ENCODE peak calls at places on chromosomes 5 and 9, in ten cellular contexts. E, W, V, X, U, I, P, C, B and Q are unnamed samples.

GRCh38 chr9:121133104-121133816 is 58.5 kb downstream of the CNTRL start:
- DNase-seq in E (peak), W (no peak), V (peak), X (no peak), U (no peak), I (peak), P (no peak), C (no peak), B (no peak), Q (no peak)

GRCh38 chr9:129333613-129333960 is 155.5 kb upstream of the IER5L start:
- DNase-seq in E (no peak), W (no peak), V (no peak), X (no peak), U (no peak), I (peak), P (no peak), C (no peak), B (no peak), Q (peak)

GRCh38 chr9:33460854-33461253 is 12.9 kb downstream of the NOL6 start:
- DNase-seq in E (no peak), W (no peak), V (no peak), X (no peak), U (no peak), I (peak), P (no peak), C (no peak), B (no peak), Q (no peak)

GRCh38 chr9:86445636-86446035 is 91.4 kb upstream of the TUT7 start:
- DNase-seq in E (no peak), W (no peak), V (no peak), X (no peak), U (peak), I (no peak), P (no peak), C (peak), B (no peak), Q (no peak)

GRCh38 chr9:136080716-136081112 is 14.4 kb downstream of the NACC2 start:
- DNase-seq in E (no peak), W (no peak), V (no peak), X (peak), U (no peak), I (peak), P (peak), C (no peak), B (no peak), Q (no peak)

GRCh38 chr9:99807276-99807852 is 14.3 kb upstream of the NR4A3 start:
- DNase-seq in E (peak), W (peak), V (peak), X (peak), U (peak), I (peak), P (peak), C (peak), B (no peak), Q (peak)

GRCh38 chr5:72280655-72281069 is 39.4 kb downstream of the MRPS27 start:
- DNase-seq in E (no peak), W (peak), V (no peak), X (no peak), U (peak), I (no peak), P (peak), C (peak), B (no peak), Q (peak)

GRCh38 chr5:31106259-31106658 is 87.2 kb upstream of the CDH6 start:
- DNase-seq in E (no peak), W (no peak), V (no peak), X (no peak), U (no peak), I (no peak), P (peak), C (peak), B (no peak), Q (no peak)

GRCh38 chr5:19001054-19001453 is 986.9 kb downstream of the CDH18 start:
- DNase-seq in E (no peak), W (no peak), V (no peak), X (no peak), U (no peak), I (no peak), P (no peak), C (no peak), B (no peak), Q (no peak)

GRCh38 chr5:116732591-116732990 is 158.0 kb upstream of the SEMA6A start:
- DNase-seq in E (no peak), W (no peak), V (no peak), X (no peak), U (no peak), I (no peak), P (no peak), C (no peak), B (no peak), Q (no peak)

GRCh38 chr5:179504600-179505396 is 45.6 kb upstream of the RUFY1 start:
- DNase-seq in E (no peak), W (no peak), V (no peak), X (no peak), U (no peak), I (no peak), P (no peak), C (no peak), B (no peak), Q (no peak)

GRCh38 chr9:806285-807156 is 35.0 kb upstream of the DMRT1 start:
- DNase-seq in E (no peak), W (no peak), V (peak), X (no peak), U (peak), I (no peak), P (peak), C (peak), B (no peak), Q (peak)

GRCh38 chr9:93321220-93321610 is 130.3 kb upstream of the FAM120A start:
- DNase-seq in E (no peak), W (no peak), V (no peak), X (no peak), U (no peak), I (peak), P (no peak), C (no peak), B (no peak), Q (no peak)

GRCh38 chr9:96646081-96646991 is 8.8 kb downstream of the PRXL2C start:
- DNase-seq in E (no peak), W (no peak), V (no peak), X (no peak), U (peak), I (no peak), P (no peak), C (peak), B (peak), Q (peak)

GRCh38 chr5:162323471-162323870 is 255.9 kb downstream of the GABRG2 start:
- DNase-seq in E (peak), W (no peak), V (no peak), X (no peak), U (no peak), I (no peak), P (no peak), C (no peak), B (no peak), Q (no peak)

GRCh38 chr5:43773032-43773830 is 170.3 kb downstream of the NNT start:
- DNase-seq in E (no peak), W (no peak), V (no peak), X (no peak), U (peak), I (no peak), P (no peak), C (peak), B (peak), Q (peak)

GRCh38 chr9:121889990-121890563 is 203.0 kb downstream of the TTLL11 start:
- DNase-seq in E (no peak), W (no peak), V (no peak), X (peak), U (no peak), I (no peak), P (no peak), C (peak), B (no peak), Q (no peak)

GRCh38 chr9:77909306-77909705 is 122.3 kb downstream of the GNAQ start:
- DNase-seq in E (no peak), W (no peak), V (peak), X (no peak), U (no peak), I (no peak), P (no peak), C (no peak), B (no peak), Q (no peak)

GRCh38 chr9:95588724-95589282 is 72.0 kb upstream of the PTCH1 start:
- DNase-seq in E (no peak), W (no peak), V (no peak), X (no peak), U (no peak), I (no peak), P (no peak), C (no peak), B (no peak), Q (no peak)

GRCh38 chr5:74622122-74622521 is 18.4 kb downstream of the ENC1 start:
- DNase-seq in E (no peak), W (no peak), V (peak), X (no peak), U (no peak), I (no peak), P (no peak), C (no peak), B (no peak), Q (no peak)

GRCh38 chr5:125408582-125409069 is 662.2 kb upstream of the ZNF608 start:
- DNase-seq in E (no peak), W (no peak), V (peak), X (no peak), U (peak), I (no peak), P (no peak), C (peak), B (peak), Q (peak)

GRCh38 chr9:126367139-126367538 is 40.5 kb downstream of the MVB12B start:
- DNase-seq in E (peak), W (no peak), V (no peak), X (no peak), U (no peak), I (no peak), P (no peak), C (no peak), B (no peak), Q (no peak)

GRCh38 chr9:130522233-130522808 is 57.1 kb upstream of the FUBP3 start:
- DNase-seq in E (no peak), W (no peak), V (no peak), X (no peak), U (no peak), I (no peak), P (peak), C (no peak), B (no peak), Q (no peak)

GRCh38 chr5:68932830-68933434 is 160.9 kb upstream of the SLC30A5 start:
- DNase-seq in E (no peak), W (no peak), V (peak), X (no peak), U (no peak), I (no peak), P (peak), C (no peak), B (no peak), Q (no peak)

GRCh38 chr5:138149530-138149929 is 10.3 kb upstream of the NME5 start:
- DNase-seq in E (no peak), W (no peak), V (no peak), X (no peak), U (no peak), I (no peak), P (no peak), C (no peak), B (no peak), Q (peak)

GRCh38 chr5:170300361-170301013 is 2.9 kb upstream of the LCP2 start:
- DNase-seq in E (no peak), W (no peak), V (no peak), X (no peak), U (no peak), I (no peak), P (no peak), C (no peak), B (no peak), Q (no peak)

GRCh38 chr5:170296036-170296934 is 1.3 kb downstream of the LCP2 start:
- DNase-seq in E (no peak), W (no peak), V (no peak), X (no peak), U (no peak), I (no peak), P (no peak), C (no peak), B (no peak), Q (no peak)

GRCh38 chr5:170297589-170298462 is at the start of gene LCP2:
- DNase-seq in E (no peak), W (no peak), V (peak), X (no peak), U (no peak), I (no peak), P (no peak), C (no peak), B (no peak), Q (no peak)

GRCh38 chr5:170293273-170293672 is 4.3 kb downstream of the LCP2 start:
- DNase-seq in E (peak), W (peak), V (peak), X (peak), U (no peak), I (no peak), P (no peak), C (no peak), B (no peak), Q (no peak)

GRCh38 chr5:170296935-170297588 is 515 bp downstream of the LCP2 start:
- DNase-seq in E (no peak), W (no peak), V (peak), X (no peak), U (no peak), I (no peak), P (no peak), C (no peak), B (no peak), Q (no peak)
- H3K4me3 ChIP-seq in E (peak), W (peak), V (peak), X (peak), U (no peak), I (no peak), P (no peak), C (no peak), B (no peak), Q (no peak)

GRCh38 chr5:23204111-23204510 is 303.3 kb upstream of the PRDM9 start:
- DNase-seq in E (no peak), W (no peak), V (no peak), X (no peak), U (no peak), I (no peak), P (no peak), C (no peak), B (no peak), Q (no peak)

DNA sequence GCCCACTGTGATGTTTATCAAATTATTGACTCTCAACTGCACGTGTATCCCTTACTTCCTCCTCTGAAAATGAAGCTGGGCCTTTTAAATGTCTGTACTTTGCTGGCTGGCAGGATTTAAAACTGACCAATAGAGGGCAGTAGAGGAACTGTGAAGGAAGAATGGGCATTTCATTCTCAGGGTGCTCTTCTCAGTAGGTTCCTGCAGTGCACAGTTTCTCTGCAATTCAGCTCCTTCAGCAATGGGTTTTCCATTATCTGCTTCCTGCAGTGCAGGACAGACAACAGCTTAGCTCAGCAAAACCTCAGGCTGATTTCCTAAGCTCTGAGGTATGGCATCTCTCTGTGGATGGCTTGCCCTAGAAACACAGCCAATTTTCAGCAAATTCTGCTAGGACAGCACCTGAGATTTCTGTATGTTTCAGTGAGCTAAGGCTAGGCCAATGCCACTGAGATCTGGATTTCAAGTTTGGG is 298.4 kb upstream of the PRDM9 start:
- DNase-seq in E (no peak), W (no peak), V (peak), X (no peak), U (no peak), I (no peak), P (peak), C (peak), B (no peak), Q (peak)
- TF ChIP-seq CTCF in E (no peak), W (peak), V (peak), X (peak), U (peak), I (peak), P (peak), C (peak), B (peak), Q (peak)

GRCh38 chr5:107572800-107573368 is 97.9 kb downstream of the EFNA5 start:
- DNase-seq in E (no peak), W (no peak), V (no peak), X (no peak), U (no peak), I (no peak), P (peak), C (no peak), B (no peak), Q (no peak)
- H3K4me3 ChIP-seq in E (no peak), W (no peak), V (no peak), X (no peak), U (no peak), I (no peak), P (peak), C (no peak), B (no peak), Q (no peak)

GRCh38 chr9:75087279-75087823 is 604 bp downstream of the NMRK1 start:
- DNase-seq in E (no peak), W (no peak), V (peak), X (no peak), U (peak), I (no peak), P (peak), C (peak), B (no peak), Q (peak)
- TF ChIP-seq CTCF in E (no peak), W (no peak), V (no peak), X (no peak), U (peak), I (no peak), P (no peak), C (no peak), B (no peak), Q (no peak)

GRCh38 chr5:139391570-139392323 is 2.0 kb upstream of the MZB1 start:
- DNase-seq in E (peak), W (no peak), V (peak), X (peak), U (no peak), I (peak), P (no peak), C (no peak), B (no peak), Q (peak)
- H3K4me3 ChIP-seq in E (peak), W (no peak), V (peak), X (peak), U (no peak), I (no peak), P (peak), C (no peak), B (peak), Q (no peak)